ENCODE peak calls at places on chromosomes 3 and 15, in five cellular contexts. One of them, this sample, is unnamed. For H3K4me1, the result is how much of the 10 kb centered on the place peaks cover.

GRCh38 chr3:14411166-14411526 is 8.7 kb downstream of the SLC6A6 start:
- DNase-seq in heart left ventricle: no peak
- DNase-seq in lower lobe of right lung: peak
- DNase-seq in gastrocnemius medialis: no peak
- DNase-seq in SJCRH30: no peak
- DNase-seq in this sample: no peak

GRCh38 chr3:125644036-125645025 is 49.0 kb upstream of the OSBPL11 start:
- DNase-seq in gastrocnemius medialis: peak
- DNase-seq in heart left ventricle: no peak
- DNase-seq in lower lobe of right lung: peak
- DNase-seq in SJCRH30: no peak
- DNase-seq in this sample: no peak

GRCh38 chr3:111081008-111081545 is 9.5 kb downstream of the NECTIN3 start:
- DNase-seq in gastrocnemius medialis: no peak
- DNase-seq in lower lobe of right lung: no peak
- DNase-seq in heart left ventricle: no peak
- DNase-seq in SJCRH30: no peak
- DNase-seq in this sample: no peak

GRCh38 chr3:103308921-103309320 is 874.1 kb downstream of the ZPLD1 start:
- DNase-seq in gastrocnemius medialis: no peak
- DNase-seq in SJCRH30: no peak
- DNase-seq in heart left ventricle: no peak
- DNase-seq in lower lobe of right lung: no peak
- DNase-seq in this sample: no peak

GRCh38 chr3:185208836-185209235 is 45.0 kb downstream of the EHHADH start:
- DNase-seq in heart left ventricle: no peak
- DNase-seq in lower lobe of right lung: no peak
- DNase-seq in SJCRH30: no peak
- DNase-seq in gastrocnemius medialis: no peak
- DNase-seq in this sample: no peak

GRCh38 chr3:160163259-160163878 is 61.9 kb upstream of the C3orf80 start:
- DNase-seq in lower lobe of right lung: no peak
- DNase-seq in gastrocnemius medialis: no peak
- DNase-seq in SJCRH30: no peak
- DNase-seq in heart left ventricle: no peak
- DNase-seq in this sample: peak

GRCh38 chr15:100205549-100206295 is 136.1 kb downstream of the ADAMTS17 start:
- DNase-seq in heart left ventricle: no peak
- DNase-seq in lower lobe of right lung: no peak
- DNase-seq in gastrocnemius medialis: no peak
- DNase-seq in SJCRH30: no peak
- DNase-seq in this sample: no peak

GRCh38 chr3:195271859-195272243 is 892 bp upstream of the XXYLT1 start:
- DNase-seq in SJCRH30: no peak
- DNase-seq in gastrocnemius medialis: no peak
- DNase-seq in heart left ventricle: no peak
- DNase-seq in lower lobe of right lung: no peak
- DNase-seq in this sample: no peak

GRCh38 chr3:158920375-158920774 is 118.5 kb downstream of the MFSD1 start:
- DNase-seq in SJCRH30: no peak
- DNase-seq in heart left ventricle: no peak
- DNase-seq in lower lobe of right lung: no peak
- DNase-seq in gastrocnemius medialis: no peak
- DNase-seq in this sample: no peak

GRCh38 chr15:35173444-35174118 is 88.5 kb upstream of the NANOGP8 start:
- DNase-seq in lower lobe of right lung: no peak
- DNase-seq in gastrocnemius medialis: no peak
- DNase-seq in SJCRH30: no peak
- DNase-seq in heart left ventricle: no peak
- DNase-seq in this sample: no peak

GRCh38 chr3:54215521-54215920 is 93.2 kb downstream of the CACNA2D3 start:
- DNase-seq in lower lobe of right lung: no peak
- DNase-seq in heart left ventricle: no peak
- DNase-seq in SJCRH30: no peak
- DNase-seq in gastrocnemius medialis: no peak
- DNase-seq in this sample: no peak

GRCh38 chr3:40200754-40201316 is 108.7 kb upstream of the EIF1B start:
- DNase-seq in heart left ventricle: no peak
- DNase-seq in SJCRH30: no peak
- DNase-seq in lower lobe of right lung: no peak
- DNase-seq in gastrocnemius medialis: no peak
- DNase-seq in this sample: no peak

GRCh38 chr3:156211583-156211982 is 91.2 kb downstream of the KCNAB1 start:
- DNase-seq in heart left ventricle: no peak
- DNase-seq in gastrocnemius medialis: no peak
- DNase-seq in SJCRH30: no peak
- DNase-seq in lower lobe of right lung: no peak
- DNase-seq in this sample: no peak

GRCh38 chr15:70042553-70043214 is 55.0 kb downstream of the TLE3 start:
- DNase-seq in SJCRH30: no peak
- DNase-seq in lower lobe of right lung: no peak
- DNase-seq in gastrocnemius medialis: no peak
- DNase-seq in heart left ventricle: no peak
- DNase-seq in this sample: no peak

GRCh38 chr3:70072180-70072579 is 72.6 kb downstream of the SAMMSON start:
- DNase-seq in heart left ventricle: no peak
- DNase-seq in SJCRH30: no peak
- DNase-seq in gastrocnemius medialis: no peak
- DNase-seq in lower lobe of right lung: no peak
- DNase-seq in this sample: no peak

GRCh38 chr15:86445750-86446149 is 366.1 kb downstream of the AGBL1 start:
- DNase-seq in lower lobe of right lung: no peak
- DNase-seq in gastrocnemius medialis: no peak
- DNase-seq in heart left ventricle: no peak
- DNase-seq in SJCRH30: no peak
- DNase-seq in this sample: no peak

GRCh38 chr15:42215854-42216829 is 8.0 kb upstream of the VPS39 start:
- DNase-seq in heart left ventricle: no peak
- DNase-seq in lower lobe of right lung: no peak
- DNase-seq in gastrocnemius medialis: no peak
- DNase-seq in SJCRH30: no peak
- DNase-seq in this sample: peak

GRCh38 chr3:125051715-125052581 is 3.8 kb downstream of the HEG1 start:
- DNase-seq in SJCRH30: peak
- DNase-seq in lower lobe of right lung: no peak
- DNase-seq in heart left ventricle: peak
- DNase-seq in gastrocnemius medialis: peak
- DNase-seq in this sample: peak

GRCh38 chr3:48405971-48406370 is 23.9 kb downstream of the PLXNB1 start:
- DNase-seq in gastrocnemius medialis: no peak
- DNase-seq in heart left ventricle: no peak
- DNase-seq in SJCRH30: no peak
- DNase-seq in lower lobe of right lung: no peak
- DNase-seq in this sample: no peak

GRCh38 chr3:153897842-153898241 is 223.3 kb upstream of the ARHGEF26 start:
- DNase-seq in gastrocnemius medialis: no peak
- DNase-seq in lower lobe of right lung: no peak
- DNase-seq in heart left ventricle: no peak
- DNase-seq in SJCRH30: no peak
- DNase-seq in this sample: no peak

GRCh38 chr3:43343778-43344177 is 57.4 kb downstream of the SNRK start:
- DNase-seq in SJCRH30: no peak
- DNase-seq in gastrocnemius medialis: no peak
- DNase-seq in heart left ventricle: no peak
- DNase-seq in lower lobe of right lung: no peak
- DNase-seq in this sample: no peak

GRCh38 chr15:73914145-73914544 is 12.1 kb upstream of the LOXL1 start:
- DNase-seq in gastrocnemius medialis: no peak
- DNase-seq in lower lobe of right lung: peak
- DNase-seq in heart left ventricle: no peak
- DNase-seq in SJCRH30: no peak
- DNase-seq in this sample: no peak

GRCh38 chr3:18645603-18646002 is 220.5 kb upstream of the SATB1 start:
- DNase-seq in heart left ventricle: no peak
- DNase-seq in SJCRH30: no peak
- DNase-seq in lower lobe of right lung: no peak
- DNase-seq in gastrocnemius medialis: no peak
- DNase-seq in this sample: no peak

GRCh38 chr3:71097557-71097956 is 486.0 kb downstream of the FOXP1 start:
- DNase-seq in heart left ventricle: no peak
- DNase-seq in gastrocnemius medialis: no peak
- DNase-seq in SJCRH30: no peak
- DNase-seq in lower lobe of right lung: no peak
- DNase-seq in this sample: no peak

GRCh38 chr3:64865872-64866588 is 178.2 kb upstream of the ADAMTS9 start:
- DNase-seq in heart left ventricle: no peak
- DNase-seq in gastrocnemius medialis: no peak
- DNase-seq in lower lobe of right lung: no peak
- DNase-seq in SJCRH30: no peak
- DNase-seq in this sample: no peak

GRCh38 chr3:64859625-64860590 is 172.1 kb upstream of the ADAMTS9 start:
- DNase-seq in lower lobe of right lung: no peak
- DNase-seq in SJCRH30: peak
- DNase-seq in heart left ventricle: no peak
- DNase-seq in gastrocnemius medialis: no peak
- DNase-seq in this sample: no peak

GRCh38 chr3:64863811-64864210 is 176.0 kb upstream of the ADAMTS9 start:
- DNase-seq in heart left ventricle: no peak
- DNase-seq in SJCRH30: no peak
- DNase-seq in lower lobe of right lung: no peak
- DNase-seq in gastrocnemius medialis: no peak
- DNase-seq in this sample: no peak

GRCh38 chr3:64856953-64857516 is 169.2 kb upstream of the ADAMTS9 start:
- DNase-seq in SJCRH30: no peak
- DNase-seq in lower lobe of right lung: no peak
- DNase-seq in gastrocnemius medialis: no peak
- DNase-seq in heart left ventricle: no peak
- DNase-seq in this sample: no peak

GRCh38 chr3:64861684-64862083 is 173.9 kb upstream of the ADAMTS9 start:
- DNase-seq in gastrocnemius medialis: no peak
- DNase-seq in lower lobe of right lung: no peak
- DNase-seq in heart left ventricle: no peak
- DNase-seq in SJCRH30: no peak
- DNase-seq in this sample: no peak
- H3K4me1 ChIP-seq in gastrocnemius medialis: under half
- H3K4me1 ChIP-seq in lower lobe of right lung: under half
- H3K4me1 ChIP-seq in heart left ventricle: under half
- H3K4me1 ChIP-seq in SJCRH30: under half
- H3K4me1 ChIP-seq in this sample: under half

DNA sequence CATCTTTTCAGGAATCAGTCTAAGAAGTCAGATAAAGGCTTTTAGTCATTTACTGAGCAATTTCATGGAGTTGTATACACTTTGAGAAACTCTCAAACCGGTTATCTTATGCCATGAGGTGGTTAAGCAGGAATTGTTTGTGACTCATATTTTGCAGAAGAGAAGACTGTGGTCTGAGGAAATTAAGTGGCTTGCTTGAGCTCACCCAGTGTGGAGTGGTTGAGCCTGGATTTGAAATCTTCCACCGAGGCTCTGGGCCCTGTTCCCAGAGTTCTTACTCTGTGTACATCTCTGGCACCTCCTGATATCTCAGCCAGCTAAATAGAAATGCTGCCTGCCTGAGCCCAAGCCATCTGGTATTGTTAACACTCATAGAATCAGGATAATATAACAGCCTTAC is 37.8 kb upstream of the BCL6 start:
- DNase-seq in gastrocnemius medialis: no peak
- DNase-seq in heart left ventricle: peak
- DNase-seq in lower lobe of right lung: peak
- DNase-seq in SJCRH30: no peak
- DNase-seq in this sample: no peak
- H3K27ac ChIP-seq in gastrocnemius medialis: no peak
- H3K27ac ChIP-seq in heart left ventricle: peak
- H3K27ac ChIP-seq in lower lobe of right lung: no peak
- H3K27ac ChIP-seq in SJCRH30: no peak
- H3K27ac ChIP-seq in this sample: no peak

GRCh38 chr3:66396888-66397287 is 103.9 kb downstream of the LRIG1 start:
- DNase-seq in SJCRH30: no peak
- DNase-seq in lower lobe of right lung: no peak
- DNase-seq in heart left ventricle: no peak
- DNase-seq in gastrocnemius medialis: no peak
- DNase-seq in this sample: no peak
- H3K4me1 ChIP-seq in SJCRH30: under half
- H3K4me1 ChIP-seq in lower lobe of right lung: under half
- H3K4me1 ChIP-seq in heart left ventricle: under half
- H3K4me1 ChIP-seq in gastrocnemius medialis: half or more
- H3K4me1 ChIP-seq in this sample: under half

GRCh38 chr3:147651107-147651506 is 241.9 kb downstream of the ZIC1 start:
- DNase-seq in heart left ventricle: peak
- DNase-seq in SJCRH30: no peak
- DNase-seq in lower lobe of right lung: no peak
- DNase-seq in gastrocnemius medialis: peak
- DNase-seq in this sample: no peak

GRCh38 chr3:147654827-147655226 is 245.7 kb downstream of the ZIC1 start:
- DNase-seq in gastrocnemius medialis: no peak
- DNase-seq in lower lobe of right lung: no peak
- DNase-seq in SJCRH30: peak
- DNase-seq in heart left ventricle: no peak
- DNase-seq in this sample: no peak

GRCh38 chr3:147653309-147653923 is 244.3 kb downstream of the ZIC1 start:
- DNase-seq in SJCRH30: no peak
- DNase-seq in heart left ventricle: no peak
- DNase-seq in gastrocnemius medialis: no peak
- DNase-seq in lower lobe of right lung: no peak
- DNase-seq in this sample: no peak

GRCh38 chr3:147655236-147655635 is 246.1 kb downstream of the ZIC1 start:
- DNase-seq in lower lobe of right lung: no peak
- DNase-seq in gastrocnemius medialis: no peak
- DNase-seq in heart left ventricle: no peak
- DNase-seq in SJCRH30: peak
- DNase-seq in this sample: no peak

DNA sequence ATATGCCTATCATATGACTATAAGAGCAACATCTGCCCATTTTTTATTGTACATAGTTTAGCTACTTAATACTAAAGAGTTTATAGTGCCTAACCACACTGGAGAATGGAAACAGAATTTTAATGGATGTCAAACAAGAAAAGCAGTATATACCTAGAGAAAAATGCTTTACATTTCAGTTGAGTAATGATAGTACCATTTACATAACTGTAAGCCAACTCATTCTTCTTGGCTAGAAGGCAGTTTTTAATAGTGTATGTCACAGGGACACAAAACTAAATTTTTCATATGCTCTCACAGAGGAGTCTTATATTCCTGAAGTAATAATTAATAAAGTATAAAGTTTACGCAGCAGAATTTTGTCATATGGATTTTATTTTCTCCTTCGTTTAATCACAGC is 243.5 kb downstream of the ZIC1 start:
- DNase-seq in SJCRH30: no peak
- DNase-seq in lower lobe of right lung: no peak
- DNase-seq in gastrocnemius medialis: no peak
- DNase-seq in heart left ventricle: no peak
- DNase-seq in this sample: no peak
- H3K27ac ChIP-seq in SJCRH30: no peak
- H3K27ac ChIP-seq in lower lobe of right lung: no peak
- H3K27ac ChIP-seq in gastrocnemius medialis: peak
- H3K27ac ChIP-seq in heart left ventricle: peak
- H3K27ac ChIP-seq in this sample: no peak

This sample was measured in OCI-LY7.